ENCODE peak calls at places on chromosomes 2 and 18, in four cellular contexts. G, B, N and C are unnamed samples.
A peak's percentile ranks its signal among the peaks of the same experiment; 100 is the strongest.

GRCh38 chr2:79887747-79888374 is 375.0 kb downstream of the CTNNA2 start:
- DNase-seq in G (no peak), B (peak; percentile 4), N (no peak), C (peak; percentile 48)

GRCh38 chr2:207352978-207353377 is 176.8 kb upstream of the CREB1 start:
- DNase-seq in G (no peak), B (no peak), N (no peak), C (no peak)

GRCh38 chr18:50310080-50310479 is 22.6 kb upstream of the CXXC1 start:
- DNase-seq in G (no peak), B (no peak), N (no peak), C (no peak)

GRCh38 chr2:2843969-2844548 is 513.0 kb upstream of the MYT1L start:
- DNase-seq in G (no peak), B (no peak), N (no peak), C (no peak)

GRCh38 chr18:35443847-35444246 is 53.9 kb downstream of the INO80C start:
- DNase-seq in G (no peak), B (no peak), N (no peak), C (no peak)

GRCh38 chr2:58131191-58132011 is 84.8 kb downstream of the VRK2 start:
- DNase-seq in G (no peak), B (no peak), N (peak; percentile 17), C (peak; percentile 79)

GRCh38 chr2:11829324-11829946 is 83.0 kb downstream of the LPIN1 start:
- DNase-seq in G (peak; percentile 79), B (peak; percentile 27), N (peak; percentile 87), C (peak; percentile 33)

GRCh38 chr2:150596071-150596470 is 108.6 kb upstream of the RND3 start:
- DNase-seq in G (no peak), B (no peak), N (no peak), C (peak; percentile 73)

GRCh38 chr2:150389487-150389886 is 98.0 kb downstream of the RND3 start:
- DNase-seq in G (no peak), B (no peak), N (no peak), C (no peak)

GRCh38 chr2:104004818-104005217 is 849.1 kb upstream of the POU3F3 start:
- DNase-seq in G (no peak), B (no peak), N (no peak), C (no peak)

GRCh38 chr18:22557160-22557941 is 139.6 kb upstream of the CTAGE1 start:
- DNase-seq in G (no peak), B (no peak), N (no peak), C (no peak)

GRCh38 chr18:59564516-59564915 is 132.7 kb downstream of the CCBE1 start:
- DNase-seq in G (no peak), B (no peak), N (no peak), C (no peak)

GRCh38 chr2:237154050-237154638 is 68.5 kb downstream of the COPS8 start:
- DNase-seq in G (no peak), B (peak; percentile 49), N (no peak), C (peak; percentile 42)

GRCh38 chr2:149561309-149561926 is 26.2 kb downstream of the MMADHC start:
- DNase-seq in G (no peak), B (peak; percentile 10), N (no peak), C (peak; percentile 18)

GRCh38 chr2:204971219-204971907 is 426.1 kb downstream of the PARD3B start:
- DNase-seq in G (no peak), B (no peak), N (no peak), C (no peak)

GRCh38 chr2:68925298-68925885 is 27.3 kb downstream of the GKN2 start:
- DNase-seq in G (no peak), B (peak; percentile 51), N (no peak), C (peak; percentile 32)

GRCh38 chr2:160411167-160411566 is 82.4 kb downstream of the RBMS1 start:
- DNase-seq in G (peak; percentile 69), B (no peak), N (no peak), C (no peak)

GRCh38 chr2:38925982-38926381 is 36.3 kb downstream of the ARHGEF33 start:
- DNase-seq in G (no peak), B (no peak), N (no peak), C (no peak)

GRCh38 chr18:62118324-62118723 is 68.5 kb downstream of the PIGN start:
- DNase-seq in G (no peak), B (no peak), N (no peak), C (peak; percentile 12)

GRCh38 chr18:13493071-13493470 is 233.3 kb downstream of the FAM210A start:
- DNase-seq in G (no peak), B (no peak), N (no peak), C (no peak)

GRCh38 chr2:13009027-13009426 is 292.3 kb downstream of the TRIB2 start:
- DNase-seq in G (no peak), B (no peak), N (no peak), C (no peak)

GRCh38 chr18:57649536-57650495 is 28.2 kb upstream of the NARS1 start:
- DNase-seq in G (no peak), B (no peak), N (no peak), C (peak; percentile 65)

GRCh38 chr2:109345091-109345490 is 216.1 kb downstream of the SH3RF3 start:
- DNase-seq in G (no peak), B (no peak), N (no peak), C (no peak)